ENCODE peak calls at places on chromosomes 5 and 9, in ten cellular contexts. T is astrocyte, A is heart right ventricle, V is stomach, P is hepatocyte, N is mammary epithelial cell, B is A549, M is neural progenitor cell, D is cardiac muscle cell, Z is heart left ventricle. C is an unnamed sample.
A peak's percentile ranks its signal among the peaks of the same experiment; 100 is the strongest.

GRCh38 chr5:177982072-177982727 is 13.8 kb downstream of the PROP1 start:
- DNase-seq in A (no peak), N (no peak), B (peak; percentile 51), V (peak; percentile 50), D (peak; percentile 19), P (no peak), Z (no peak), T (no peak), M (peak; percentile 67), C (peak; percentile 57)

GRCh38 chr5:92119110-92119509 is 736.0 kb upstream of the ARRDC3 start:
- DNase-seq in D (no peak), N (no peak), V (no peak), Z (no peak), T (no peak), B (no peak), M (peak; percentile 20), P (no peak), A (no peak), C (no peak)

GRCh38 chr9:132056717-132057429 is 22.8 kb downstream of the MED27 start:
- DNase-seq in V (no peak), B (no peak), D (no peak), N (no peak), A (no peak), M (no peak), Z (no peak), P (no peak), T (no peak), C (no peak)

GRCh38 chr5:1883120-1883924 is 597 bp upstream of the IRX4 start:
- DNase-seq in D (peak; percentile 66), T (no peak), P (peak; percentile 41), M (peak; percentile 80), Z (no peak), N (peak; percentile 57), A (no peak), B (peak; percentile 42), V (no peak), C (peak; percentile 47)

GRCh38 chr9:86126998-86127972 is 27.9 kb upstream of the GOLM1 start:
- DNase-seq in D (peak; percentile 91), A (peak; percentile 23), N (peak; percentile 91), T (peak; percentile 96), V (peak; percentile 89), Z (peak; percentile 14), B (peak; percentile 94), M (peak; percentile 89), P (peak; percentile 93), C (peak; percentile 88)

GRCh38 chr5:179414459-179415215 is 69.4 kb upstream of the ADAMTS2 start:
- DNase-seq in T (no peak), P (no peak), D (no peak), V (no peak), N (no peak), M (no peak), B (no peak), A (no peak), Z (no peak), C (no peak)

GRCh38 chr5:62689599-62690368 is 111.2 kb downstream of the LRRC70 start:
- DNase-seq in A (no peak), T (no peak), Z (peak; percentile 9), V (no peak), D (no peak), N (no peak), M (no peak), B (no peak), P (no peak), C (no peak)

GRCh38 chr5:175672976-175673648 is 15.2 kb downstream of the HRH2 start:
- DNase-seq in B (no peak), P (no peak), V (no peak), D (no peak), T (no peak), M (no peak), N (no peak), Z (no peak), A (no peak), C (no peak)

GRCh38 chr5:53406630-53407316 is 73.7 kb upstream of the FST start:
- DNase-seq in A (no peak), V (no peak), Z (no peak), B (peak; percentile 68), N (peak; percentile 89), T (peak; percentile 93), P (no peak), D (no peak), M (no peak), C (no peak)

GRCh38 chr5:82272957-82273356 is 5.2 kb downstream of the RPS23 start:
- DNase-seq in A (no peak), M (peak; percentile 31), Z (no peak), B (no peak), T (no peak), D (no peak), V (no peak), P (no peak), N (no peak), C (no peak)

GRCh38 chr5:62271870-62272269 is 34.1 kb upstream of the KIF2A start:
- DNase-seq in A (no peak), T (no peak), D (no peak), Z (no peak), V (no peak), M (no peak), N (no peak), B (no peak), P (no peak), C (no peak)

GRCh38 chr5:1926471-1927341 is 44.0 kb upstream of the IRX4 start:
- DNase-seq in A (no peak), V (no peak), B (no peak), N (no peak), T (no peak), M (no peak), Z (no peak), D (no peak), P (no peak), C (no peak)

GRCh38 chr5:40437452-40437861 is 242.3 kb upstream of the PTGER4 start:
- DNase-seq in T (peak; percentile 59), D (no peak), P (peak; percentile 61), M (no peak), N (peak; percentile 77), B (peak; percentile 47), A (no peak), Z (no peak), V (no peak), C (no peak)

GRCh38 chr5:153748823-153749222 is 258.4 kb downstream of the GRIA1 start:
- DNase-seq in V (no peak), T (no peak), N (no peak), M (no peak), A (no peak), Z (no peak), P (no peak), B (no peak), D (no peak), C (no peak)

DNA sequence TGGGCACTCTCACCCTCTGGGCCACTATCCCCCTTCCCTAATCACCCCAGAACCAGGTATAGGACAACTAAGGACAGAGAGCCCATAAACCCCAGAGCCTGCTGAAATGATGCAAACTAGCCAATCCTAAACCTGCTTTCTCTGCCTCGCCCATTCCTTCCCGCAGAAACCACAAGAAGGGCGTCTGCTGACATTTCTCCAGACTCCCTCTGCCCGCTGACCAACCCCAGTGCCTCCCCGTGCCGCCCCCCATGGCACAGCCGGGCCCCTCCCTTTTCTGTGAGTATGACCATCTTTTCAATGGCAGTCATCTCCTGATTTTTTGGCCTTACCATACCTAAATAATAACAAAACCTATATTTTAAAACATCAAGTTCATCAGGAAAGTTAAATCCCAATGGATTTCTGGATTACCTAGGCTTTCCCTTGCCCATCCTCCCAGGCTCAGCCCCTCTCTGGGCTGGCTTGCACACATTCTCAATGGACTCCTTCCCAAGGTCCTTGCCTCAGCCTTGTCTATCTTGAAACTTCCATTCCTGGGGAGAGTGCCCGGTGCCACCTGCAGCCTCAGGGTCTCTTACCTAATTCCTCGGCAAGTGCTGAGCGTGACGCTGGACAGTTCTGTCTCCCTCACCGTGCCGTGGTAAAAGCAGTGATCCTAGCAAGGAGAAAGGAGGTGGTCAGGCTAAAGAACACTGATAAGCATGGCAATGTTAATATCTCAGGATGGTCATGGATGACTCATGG is 45.2 kb downstream of the ADAM19 start:
- DNase-seq in B (no peak), P (no peak), D (no peak), A (no peak), N (no peak), Z (no peak), M (no peak), T (no peak), V (no peak), C (no peak)
- H3K4me1 ChIP-seq in B (no peaks in the 10 kb centered on the region), P (no peaks in the 10 kb centered on the region), D (no peaks in the 10 kb centered on the region), A (peaks cover 16% of the 10 kb centered on the region), N (peaks cover 5% of the 10 kb centered on the region), Z (peaks cover 61% of the 10 kb centered on the region), M (peaks cover 10% of the 10 kb centered on the region), T (peaks cover 8% of the 10 kb centered on the region), V (peaks cover 27% of the 10 kb centered on the region), C (peaks cover 22% of the 10 kb centered on the region)

GRCh38 chr9:82334286-82334685 is 345.7 kb downstream of the SPATA31D1 start:
- DNase-seq in N (peak; percentile 66), V (no peak), T (peak; percentile 69), M (no peak), A (no peak), Z (no peak), P (no peak), D (no peak), B (no peak), C (no peak)

GRCh38 chr9:82331091-82331490 is 342.5 kb downstream of the SPATA31D1 start:
- DNase-seq in M (no peak), A (no peak), V (no peak), P (no peak), B (no peak), N (no peak), D (no peak), T (no peak), Z (no peak), C (no peak)

GRCh38 chr9:82332774-82333152 is 344.2 kb downstream of the SPATA31D1 start:
- DNase-seq in M (no peak), P (no peak), T (no peak), V (no peak), N (no peak), B (peak; percentile 21), D (no peak), Z (no peak), A (no peak), C (no peak)

GRCh38 chr9:82332018-82332773 is 343.6 kb downstream of the SPATA31D1 start:
- DNase-seq in N (peak; percentile 87), B (peak; percentile 68), D (no peak), M (no peak), P (peak; percentile 58), V (no peak), T (peak; percentile 97), A (no peak), Z (no peak), C (no peak)

GRCh38 chr9:82333671-82334070 is 345.1 kb downstream of the SPATA31D1 start:
- DNase-seq in D (no peak), N (peak; percentile 57), P (no peak), V (no peak), M (no peak), T (no peak), B (no peak), Z (no peak), A (no peak), C (no peak)
- H3K4me1 ChIP-seq in D (no peaks in the 10 kb centered on the region), N (peaks cover 35% of the 10 kb centered on the region), P (peaks cover 19% of the 10 kb centered on the region), V (peaks cover 11% of the 10 kb centered on the region), M (no peaks in the 10 kb centered on the region), T (peaks cover 26% of the 10 kb centered on the region), B (peaks cover 21% of the 10 kb centered on the region), Z (peaks cover 2% of the 10 kb centered on the region), A (no peaks in the 10 kb centered on the region), C (peaks cover 8% of the 10 kb centered on the region)

GRCh38 chr5:136155078-136155477 is 22.4 kb downstream of the SMAD5 start:
- DNase-seq in N (no peak), M (no peak), P (no peak), B (no peak), T (no peak), D (no peak), V (no peak), A (no peak), Z (no peak), C (no peak)
- H3K4me1 ChIP-seq in N (peaks cover 6% of the 10 kb centered on the region), M (no peaks in the 10 kb centered on the region), P (peaks cover 7% of the 10 kb centered on the region), B (peaks cover 19% of the 10 kb centered on the region), T (no peaks in the 10 kb centered on the region), D (peaks cover 3% of the 10 kb centered on the region), V (peaks cover 2% of the 10 kb centered on the region), A (peaks cover 38% of the 10 kb centered on the region), Z (peaks cover 72% of the 10 kb centered on the region), C (peaks cover 16% of the 10 kb centered on the region)

GRCh38 chr9:118836891-118837290 is 532.3 kb downstream of the BRINP1 start:
- DNase-seq in D (no peak), B (no peak), N (no peak), P (no peak), M (no peak), T (no peak), Z (no peak), V (no peak), A (no peak), C (no peak)
- H3K4me1 ChIP-seq in D (no peaks in the 10 kb centered on the region), B (no peaks in the 10 kb centered on the region), N (no peaks in the 10 kb centered on the region), P (no peaks in the 10 kb centered on the region), M (no peaks in the 10 kb centered on the region), T (no peaks in the 10 kb centered on the region), Z (no peaks in the 10 kb centered on the region), V (no peaks in the 10 kb centered on the region), A (no peaks in the 10 kb centered on the region), C (no peaks in the 10 kb centered on the region)

C was measured in lower lobe of right lung.